ENCODE peak calls at places on chromosomes 6 and 20, in seven cellular contexts. One of them, this sample, is unnamed.

GRCh38 chr20:40769677-40770285 is 80.7 kb upstream of the MAFB start:
- DNase-seq in stimulated activated CD4-positive, alpha-beta T cell treated with anti-CD3 and anti-CD28 coated beads, Interleukin-1b, Interleukin-23, amount 100 ng/mL, for 24 hours: no peak
- DNase-seq in heart right ventricle: no peak
- DNase-seq in GM12865: peak
- DNase-seq in activated CD4-positive, CD25-positive, alpha-beta regulatory T cell treated with anti-CD3 and anti-CD28 coated beads, Interleukin-2, amount 50 U/mL, for 72 hours: no peak
- DNase-seq in tibial artery: no peak
- DNase-seq in right atrium auricular region: no peak
- DNase-seq in this sample: no peak

GRCh38 chr20:1185316-1185741 is 548 bp upstream of the TMEM74B start:
- DNase-seq in activated CD4-positive, CD25-positive, alpha-beta regulatory T cell treated with anti-CD3 and anti-CD28 coated beads, Interleukin-2, amount 50 U/mL, for 72 hours: no peak
- DNase-seq in heart right ventricle: no peak
- DNase-seq in right atrium auricular region: no peak
- DNase-seq in tibial artery: no peak
- DNase-seq in GM12865: no peak
- DNase-seq in stimulated activated CD4-positive, alpha-beta T cell treated with anti-CD3 and anti-CD28 coated beads, Interleukin-1b, Interleukin-23, amount 100 ng/mL, for 24 hours: no peak
- DNase-seq in this sample: peak

GRCh38 chr20:62884556-62884955 is 22.9 kb upstream of the TCFL5 start:
- DNase-seq in heart right ventricle: no peak
- DNase-seq in GM12865: no peak
- DNase-seq in tibial artery: no peak
- DNase-seq in stimulated activated CD4-positive, alpha-beta T cell treated with anti-CD3 and anti-CD28 coated beads, Interleukin-1b, Interleukin-23, amount 100 ng/mL, for 24 hours: no peak
- DNase-seq in activated CD4-positive, CD25-positive, alpha-beta regulatory T cell treated with anti-CD3 and anti-CD28 coated beads, Interleukin-2, amount 50 U/mL, for 72 hours: no peak
- DNase-seq in right atrium auricular region: no peak
- DNase-seq in this sample: no peak

GRCh38 chr6:44127186-44128019 is at the start of the genes MRPL14 and TMEM63B:
- DNase-seq in stimulated activated CD4-positive, alpha-beta T cell treated with anti-CD3 and anti-CD28 coated beads, Interleukin-1b, Interleukin-23, amount 100 ng/mL, for 24 hours: peak
- DNase-seq in tibial artery: peak
- DNase-seq in right atrium auricular region: peak
- DNase-seq in GM12865: peak
- DNase-seq in heart right ventricle: peak
- DNase-seq in activated CD4-positive, CD25-positive, alpha-beta regulatory T cell treated with anti-CD3 and anti-CD28 coated beads, Interleukin-2, amount 50 U/mL, for 72 hours: peak
- DNase-seq in this sample: peak

GRCh38 chr20:36207602-36208001 is 28.7 kb upstream of the AAR2 start:
- DNase-seq in activated CD4-positive, CD25-positive, alpha-beta regulatory T cell treated with anti-CD3 and anti-CD28 coated beads, Interleukin-2, amount 50 U/mL, for 72 hours: no peak
- DNase-seq in heart right ventricle: no peak
- DNase-seq in right atrium auricular region: no peak
- DNase-seq in stimulated activated CD4-positive, alpha-beta T cell treated with anti-CD3 and anti-CD28 coated beads, Interleukin-1b, Interleukin-23, amount 100 ng/mL, for 24 hours: no peak
- DNase-seq in tibial artery: no peak
- DNase-seq in GM12865: no peak
- DNase-seq in this sample: no peak

GRCh38 chr6:25263602-25264001 is 15.6 kb upstream of the CARMIL1 start:
- DNase-seq in right atrium auricular region: no peak
- DNase-seq in tibial artery: no peak
- DNase-seq in GM12865: no peak
- DNase-seq in activated CD4-positive, CD25-positive, alpha-beta regulatory T cell treated with anti-CD3 and anti-CD28 coated beads, Interleukin-2, amount 50 U/mL, for 72 hours: no peak
- DNase-seq in stimulated activated CD4-positive, alpha-beta T cell treated with anti-CD3 and anti-CD28 coated beads, Interleukin-1b, Interleukin-23, amount 100 ng/mL, for 24 hours: no peak
- DNase-seq in heart right ventricle: no peak
- DNase-seq in this sample: no peak

GRCh38 chr6:5550631-5551030 is 289.3 kb downstream of the FARS2 start:
- DNase-seq in activated CD4-positive, CD25-positive, alpha-beta regulatory T cell treated with anti-CD3 and anti-CD28 coated beads, Interleukin-2, amount 50 U/mL, for 72 hours: no peak
- DNase-seq in tibial artery: no peak
- DNase-seq in heart right ventricle: no peak
- DNase-seq in stimulated activated CD4-positive, alpha-beta T cell treated with anti-CD3 and anti-CD28 coated beads, Interleukin-1b, Interleukin-23, amount 100 ng/mL, for 24 hours: no peak
- DNase-seq in right atrium auricular region: no peak
- DNase-seq in GM12865: no peak
- DNase-seq in this sample: no peak

GRCh38 chr20:25148181-25148981 is 47.1 kb upstream of the ENTPD6 start:
- DNase-seq in heart right ventricle: peak
- DNase-seq in activated CD4-positive, CD25-positive, alpha-beta regulatory T cell treated with anti-CD3 and anti-CD28 coated beads, Interleukin-2, amount 50 U/mL, for 72 hours: peak
- DNase-seq in right atrium auricular region: peak
- DNase-seq in stimulated activated CD4-positive, alpha-beta T cell treated with anti-CD3 and anti-CD28 coated beads, Interleukin-1b, Interleukin-23, amount 100 ng/mL, for 24 hours: peak
- DNase-seq in GM12865: peak
- DNase-seq in tibial artery: peak
- DNase-seq in this sample: peak

GRCh38 chr6:53746442-53747103 is 48.2 kb upstream of the LRRC1 start:
- DNase-seq in tibial artery: no peak
- DNase-seq in stimulated activated CD4-positive, alpha-beta T cell treated with anti-CD3 and anti-CD28 coated beads, Interleukin-1b, Interleukin-23, amount 100 ng/mL, for 24 hours: no peak
- DNase-seq in heart right ventricle: no peak
- DNase-seq in GM12865: no peak
- DNase-seq in right atrium auricular region: no peak
- DNase-seq in activated CD4-positive, CD25-positive, alpha-beta regulatory T cell treated with anti-CD3 and anti-CD28 coated beads, Interleukin-2, amount 50 U/mL, for 72 hours: no peak
- DNase-seq in this sample: no peak

GRCh38 chr20:21029356-21029755 is 76.8 kb downstream of the LINC00237 start:
- DNase-seq in activated CD4-positive, CD25-positive, alpha-beta regulatory T cell treated with anti-CD3 and anti-CD28 coated beads, Interleukin-2, amount 50 U/mL, for 72 hours: no peak
- DNase-seq in heart right ventricle: no peak
- DNase-seq in right atrium auricular region: no peak
- DNase-seq in stimulated activated CD4-positive, alpha-beta T cell treated with anti-CD3 and anti-CD28 coated beads, Interleukin-1b, Interleukin-23, amount 100 ng/mL, for 24 hours: no peak
- DNase-seq in tibial artery: no peak
- DNase-seq in GM12865: no peak
- DNase-seq in this sample: no peak

GRCh38 chr6:4909063-4909645 is 94.7 kb downstream of the RPP40 start:
- DNase-seq in tibial artery: no peak
- DNase-seq in right atrium auricular region: no peak
- DNase-seq in heart right ventricle: no peak
- DNase-seq in GM12865: no peak
- DNase-seq in stimulated activated CD4-positive, alpha-beta T cell treated with anti-CD3 and anti-CD28 coated beads, Interleukin-1b, Interleukin-23, amount 100 ng/mL, for 24 hours: no peak
- DNase-seq in activated CD4-positive, CD25-positive, alpha-beta regulatory T cell treated with anti-CD3 and anti-CD28 coated beads, Interleukin-2, amount 50 U/mL, for 72 hours: no peak
- DNase-seq in this sample: no peak

GRCh38 chr6:40640591-40641293 is 53.6 kb upstream of the LRFN2 start:
- DNase-seq in stimulated activated CD4-positive, alpha-beta T cell treated with anti-CD3 and anti-CD28 coated beads, Interleukin-1b, Interleukin-23, amount 100 ng/mL, for 24 hours: no peak
- DNase-seq in right atrium auricular region: no peak
- DNase-seq in tibial artery: no peak
- DNase-seq in heart right ventricle: peak
- DNase-seq in GM12865: no peak
- DNase-seq in activated CD4-positive, CD25-positive, alpha-beta regulatory T cell treated with anti-CD3 and anti-CD28 coated beads, Interleukin-2, amount 50 U/mL, for 72 hours: no peak
- DNase-seq in this sample: no peak

GRCh38 chr6:112906737-112907136 is 559.6 kb downstream of the RFPL4B start:
- DNase-seq in heart right ventricle: peak
- DNase-seq in stimulated activated CD4-positive, alpha-beta T cell treated with anti-CD3 and anti-CD28 coated beads, Interleukin-1b, Interleukin-23, amount 100 ng/mL, for 24 hours: no peak
- DNase-seq in GM12865: no peak
- DNase-seq in right atrium auricular region: no peak
- DNase-seq in activated CD4-positive, CD25-positive, alpha-beta regulatory T cell treated with anti-CD3 and anti-CD28 coated beads, Interleukin-2, amount 50 U/mL, for 72 hours: no peak
- DNase-seq in tibial artery: no peak
- DNase-seq in this sample: no peak

GRCh38 chr6:25359191-25359861 is 80.2 kb downstream of the CARMIL1 start:
- DNase-seq in heart right ventricle: peak
- DNase-seq in right atrium auricular region: peak
- DNase-seq in stimulated activated CD4-positive, alpha-beta T cell treated with anti-CD3 and anti-CD28 coated beads, Interleukin-1b, Interleukin-23, amount 100 ng/mL, for 24 hours: no peak
- DNase-seq in GM12865: no peak
- DNase-seq in activated CD4-positive, CD25-positive, alpha-beta regulatory T cell treated with anti-CD3 and anti-CD28 coated beads, Interleukin-2, amount 50 U/mL, for 72 hours: no peak
- DNase-seq in tibial artery: peak
- DNase-seq in this sample: no peak

GRCh38 chr20:20395856-20396600 is 28.1 kb downstream of the INSM1 start:
- DNase-seq in tibial artery: no peak
- DNase-seq in stimulated activated CD4-positive, alpha-beta T cell treated with anti-CD3 and anti-CD28 coated beads, Interleukin-1b, Interleukin-23, amount 100 ng/mL, for 24 hours: no peak
- DNase-seq in heart right ventricle: no peak
- DNase-seq in GM12865: no peak
- DNase-seq in right atrium auricular region: no peak
- DNase-seq in activated CD4-positive, CD25-positive, alpha-beta regulatory T cell treated with anti-CD3 and anti-CD28 coated beads, Interleukin-2, amount 50 U/mL, for 72 hours: no peak
- DNase-seq in this sample: no peak

GRCh38 chr20:23666698-23667097 is 22.1 kb downstream of the CST4 start:
- DNase-seq in activated CD4-positive, CD25-positive, alpha-beta regulatory T cell treated with anti-CD3 and anti-CD28 coated beads, Interleukin-2, amount 50 U/mL, for 72 hours: no peak
- DNase-seq in tibial artery: no peak
- DNase-seq in right atrium auricular region: peak
- DNase-seq in stimulated activated CD4-positive, alpha-beta T cell treated with anti-CD3 and anti-CD28 coated beads, Interleukin-1b, Interleukin-23, amount 100 ng/mL, for 24 hours: no peak
- DNase-seq in heart right ventricle: peak
- DNase-seq in GM12865: no peak
- DNase-seq in this sample: no peak

GRCh38 chr6:118488631-118489030 is 59.5 kb upstream of the PLN start:
- DNase-seq in activated CD4-positive, CD25-positive, alpha-beta regulatory T cell treated with anti-CD3 and anti-CD28 coated beads, Interleukin-2, amount 50 U/mL, for 72 hours: no peak
- DNase-seq in right atrium auricular region: no peak
- DNase-seq in heart right ventricle: no peak
- DNase-seq in stimulated activated CD4-positive, alpha-beta T cell treated with anti-CD3 and anti-CD28 coated beads, Interleukin-1b, Interleukin-23, amount 100 ng/mL, for 24 hours: no peak
- DNase-seq in tibial artery: no peak
- DNase-seq in GM12865: no peak
- DNase-seq in this sample: no peak

GRCh38 chr6:126064994-126065401 is 78.7 kb downstream of the TRMT11 start:
- DNase-seq in right atrium auricular region: no peak
- DNase-seq in heart right ventricle: no peak
- DNase-seq in GM12865: no peak
- DNase-seq in stimulated activated CD4-positive, alpha-beta T cell treated with anti-CD3 and anti-CD28 coated beads, Interleukin-1b, Interleukin-23, amount 100 ng/mL, for 24 hours: no peak
- DNase-seq in activated CD4-positive, CD25-positive, alpha-beta regulatory T cell treated with anti-CD3 and anti-CD28 coated beads, Interleukin-2, amount 50 U/mL, for 72 hours: no peak
- DNase-seq in tibial artery: no peak
- DNase-seq in this sample: no peak

GRCh38 chr20:44033344-44033743 is 118.7 kb downstream of the TOX2 start:
- DNase-seq in tibial artery: no peak
- DNase-seq in activated CD4-positive, CD25-positive, alpha-beta regulatory T cell treated with anti-CD3 and anti-CD28 coated beads, Interleukin-2, amount 50 U/mL, for 72 hours: no peak
- DNase-seq in stimulated activated CD4-positive, alpha-beta T cell treated with anti-CD3 and anti-CD28 coated beads, Interleukin-1b, Interleukin-23, amount 100 ng/mL, for 24 hours: no peak
- DNase-seq in heart right ventricle: no peak
- DNase-seq in GM12865: peak
- DNase-seq in right atrium auricular region: no peak
- DNase-seq in this sample: no peak

GRCh38 chr20:15576401-15576800 is 996.8 kb downstream of the KIF16B start:
- DNase-seq in activated CD4-positive, CD25-positive, alpha-beta regulatory T cell treated with anti-CD3 and anti-CD28 coated beads, Interleukin-2, amount 50 U/mL, for 72 hours: no peak
- DNase-seq in stimulated activated CD4-positive, alpha-beta T cell treated with anti-CD3 and anti-CD28 coated beads, Interleukin-1b, Interleukin-23, amount 100 ng/mL, for 24 hours: no peak
- DNase-seq in tibial artery: no peak
- DNase-seq in heart right ventricle: no peak
- DNase-seq in right atrium auricular region: no peak
- DNase-seq in GM12865: no peak
- DNase-seq in this sample: no peak

GRCh38 chr6:30955367-30956042 is 14.7 kb downstream of the MUCL3 start:
- DNase-seq in GM12865: peak
- DNase-seq in tibial artery: peak
- DNase-seq in activated CD4-positive, CD25-positive, alpha-beta regulatory T cell treated with anti-CD3 and anti-CD28 coated beads, Interleukin-2, amount 50 U/mL, for 72 hours: peak
- DNase-seq in heart right ventricle: peak
- DNase-seq in stimulated activated CD4-positive, alpha-beta T cell treated with anti-CD3 and anti-CD28 coated beads, Interleukin-1b, Interleukin-23, amount 100 ng/mL, for 24 hours: peak
- DNase-seq in right atrium auricular region: peak
- DNase-seq in this sample: peak

GRCh38 chr20:40639956-40640355 is 49.1 kb downstream of the MAFB start:
- DNase-seq in stimulated activated CD4-positive, alpha-beta T cell treated with anti-CD3 and anti-CD28 coated beads, Interleukin-1b, Interleukin-23, amount 100 ng/mL, for 24 hours: no peak
- DNase-seq in right atrium auricular region: no peak
- DNase-seq in GM12865: no peak
- DNase-seq in activated CD4-positive, CD25-positive, alpha-beta regulatory T cell treated with anti-CD3 and anti-CD28 coated beads, Interleukin-2, amount 50 U/mL, for 72 hours: no peak
- DNase-seq in heart right ventricle: no peak
- DNase-seq in tibial artery: no peak
- DNase-seq in this sample: no peak

GRCh38 chr20:12152996-12153395 is 235.3 kb downstream of the BTBD3 start:
- DNase-seq in activated CD4-positive, CD25-positive, alpha-beta regulatory T cell treated with anti-CD3 and anti-CD28 coated beads, Interleukin-2, amount 50 U/mL, for 72 hours: no peak
- DNase-seq in GM12865: no peak
- DNase-seq in right atrium auricular region: no peak
- DNase-seq in heart right ventricle: no peak
- DNase-seq in tibial artery: no peak
- DNase-seq in stimulated activated CD4-positive, alpha-beta T cell treated with anti-CD3 and anti-CD28 coated beads, Interleukin-1b, Interleukin-23, amount 100 ng/mL, for 24 hours: no peak
- DNase-seq in this sample: no peak

GRCh38 chr20:63224272-63225081 is 8.5 kb upstream of the YTHDF1 start:
- DNase-seq in GM12865: no peak
- DNase-seq in stimulated activated CD4-positive, alpha-beta T cell treated with anti-CD3 and anti-CD28 coated beads, Interleukin-1b, Interleukin-23, amount 100 ng/mL, for 24 hours: no peak
- DNase-seq in heart right ventricle: peak
- DNase-seq in activated CD4-positive, CD25-positive, alpha-beta regulatory T cell treated with anti-CD3 and anti-CD28 coated beads, Interleukin-2, amount 50 U/mL, for 72 hours: no peak
- DNase-seq in tibial artery: no peak
- DNase-seq in right atrium auricular region: no peak
- DNase-seq in this sample: no peak

GRCh38 chr6:75849329-75850025 is 100.4 kb downstream of the MYO6 start:
- DNase-seq in activated CD4-positive, CD25-positive, alpha-beta regulatory T cell treated with anti-CD3 and anti-CD28 coated beads, Interleukin-2, amount 50 U/mL, for 72 hours: no peak
- DNase-seq in stimulated activated CD4-positive, alpha-beta T cell treated with anti-CD3 and anti-CD28 coated beads, Interleukin-1b, Interleukin-23, amount 100 ng/mL, for 24 hours: no peak
- DNase-seq in GM12865: no peak
- DNase-seq in heart right ventricle: no peak
- DNase-seq in tibial artery: no peak
- DNase-seq in right atrium auricular region: no peak
- DNase-seq in this sample: no peak

GRCh38 chr6:35082733-35083403 is 58.3 kb downstream of the TCP11 start:
- DNase-seq in tibial artery: peak
- DNase-seq in activated CD4-positive, CD25-positive, alpha-beta regulatory T cell treated with anti-CD3 and anti-CD28 coated beads, Interleukin-2, amount 50 U/mL, for 72 hours: no peak
- DNase-seq in GM12865: no peak
- DNase-seq in heart right ventricle: no peak
- DNase-seq in right atrium auricular region: no peak
- DNase-seq in stimulated activated CD4-positive, alpha-beta T cell treated with anti-CD3 and anti-CD28 coated beads, Interleukin-1b, Interleukin-23, amount 100 ng/mL, for 24 hours: no peak
- DNase-seq in this sample: no peak

GRCh38 chr6:125066964-125067363 is 86.6 kb upstream of the TPD52L1 start:
- DNase-seq in stimulated activated CD4-positive, alpha-beta T cell treated with anti-CD3 and anti-CD28 coated beads, Interleukin-1b, Interleukin-23, amount 100 ng/mL, for 24 hours: no peak
- DNase-seq in GM12865: no peak
- DNase-seq in right atrium auricular region: no peak
- DNase-seq in tibial artery: no peak
- DNase-seq in heart right ventricle: no peak
- DNase-seq in activated CD4-positive, CD25-positive, alpha-beta regulatory T cell treated with anti-CD3 and anti-CD28 coated beads, Interleukin-2, amount 50 U/mL, for 72 hours: no peak
- DNase-seq in this sample: no peak

GRCh38 chr6:158536084-158536890 is 23.6 kb upstream of the TMEM181 start:
- DNase-seq in activated CD4-positive, CD25-positive, alpha-beta regulatory T cell treated with anti-CD3 and anti-CD28 coated beads, Interleukin-2, amount 50 U/mL, for 72 hours: peak
- DNase-seq in right atrium auricular region: no peak
- DNase-seq in GM12865: peak
- DNase-seq in tibial artery: peak
- DNase-seq in heart right ventricle: peak
- DNase-seq in stimulated activated CD4-positive, alpha-beta T cell treated with anti-CD3 and anti-CD28 coated beads, Interleukin-1b, Interleukin-23, amount 100 ng/mL, for 24 hours: peak
- DNase-seq in this sample: peak

GRCh38 chr20:46423882-46424482 is 17.6 kb upstream of the ELMO2 start:
- DNase-seq in heart right ventricle: no peak
- DNase-seq in GM12865: no peak
- DNase-seq in stimulated activated CD4-positive, alpha-beta T cell treated with anti-CD3 and anti-CD28 coated beads, Interleukin-1b, Interleukin-23, amount 100 ng/mL, for 24 hours: no peak
- DNase-seq in tibial artery: no peak
- DNase-seq in right atrium auricular region: no peak
- DNase-seq in activated CD4-positive, CD25-positive, alpha-beta regulatory T cell treated with anti-CD3 and anti-CD28 coated beads, Interleukin-2, amount 50 U/mL, for 72 hours: no peak
- DNase-seq in this sample: no peak

GRCh38 chr6:64680446-64680845 is 1026.6 kb downstream of the EYS start:
- DNase-seq in GM12865: no peak
- DNase-seq in right atrium auricular region: no peak
- DNase-seq in stimulated activated CD4-positive, alpha-beta T cell treated with anti-CD3 and anti-CD28 coated beads, Interleukin-1b, Interleukin-23, amount 100 ng/mL, for 24 hours: no peak
- DNase-seq in activated CD4-positive, CD25-positive, alpha-beta regulatory T cell treated with anti-CD3 and anti-CD28 coated beads, Interleukin-2, amount 50 U/mL, for 72 hours: no peak
- DNase-seq in heart right ventricle: no peak
- DNase-seq in tibial artery: no peak
- DNase-seq in this sample: no peak

GRCh38 chr20:34894723-34895122 is 18.3 kb downstream of the ACSS2 start:
- DNase-seq in activated CD4-positive, CD25-positive, alpha-beta regulatory T cell treated with anti-CD3 and anti-CD28 coated beads, Interleukin-2, amount 50 U/mL, for 72 hours: no peak
- DNase-seq in right atrium auricular region: no peak
- DNase-seq in heart right ventricle: no peak
- DNase-seq in GM12865: no peak
- DNase-seq in stimulated activated CD4-positive, alpha-beta T cell treated with anti-CD3 and anti-CD28 coated beads, Interleukin-1b, Interleukin-23, amount 100 ng/mL, for 24 hours: no peak
- DNase-seq in tibial artery: no peak
- DNase-seq in this sample: no peak

This sample was measured in germinal center.